ENCODE peak calls at places on chromosome 6, in seven cellular contexts. One of them, this sample, is unnamed.

GRCh38 chr6:125222531-125223455 is 69.2 kb downstream of the TPD52L1 start:
- DNase-seq in activated CD4-positive, alpha-beta T cell treated with anti-CD3 and anti-CD28 coated beads for 1 hour: no peak
- DNase-seq in fibroblast of mammary gland: no peak
- DNase-seq in sigmoid colon: no peak
- DNase-seq in iris pigment epithelial cell: no peak
- DNase-seq in small intestine: no peak
- DNase-seq in G401: no peak
- DNase-seq in this sample: no peak

GRCh38 chr6:56902551-56903464 is 52.1 kb upstream of the BEND6 start:
- DNase-seq in fibroblast of mammary gland: peak; percentile 85
- DNase-seq in small intestine: peak; percentile 22
- DNase-seq in sigmoid colon: no peak
- DNase-seq in G401: peak; percentile 81
- DNase-seq in activated CD4-positive, alpha-beta T cell treated with anti-CD3 and anti-CD28 coated beads for 1 hour: no peak
- DNase-seq in iris pigment epithelial cell: peak; percentile 66
- DNase-seq in this sample: peak; percentile 48

GRCh38 chr6:36977470-36977941 is 8.5 kb downstream of the MTCH1 start:
- DNase-seq in activated CD4-positive, alpha-beta T cell treated with anti-CD3 and anti-CD28 coated beads for 1 hour: no peak
- DNase-seq in small intestine: no peak
- DNase-seq in iris pigment epithelial cell: no peak
- DNase-seq in fibroblast of mammary gland: peak; percentile 42
- DNase-seq in sigmoid colon: no peak
- DNase-seq in G401: no peak
- DNase-seq in this sample: no peak

GRCh38 chr6:2221724-2222274 is 23.6 kb downstream of the GMDS start:
- DNase-seq in fibroblast of mammary gland: no peak
- DNase-seq in small intestine: no peak
- DNase-seq in G401: no peak
- DNase-seq in sigmoid colon: no peak
- DNase-seq in iris pigment epithelial cell: no peak
- DNase-seq in activated CD4-positive, alpha-beta T cell treated with anti-CD3 and anti-CD28 coated beads for 1 hour: no peak
- DNase-seq in this sample: peak; percentile 5

GRCh38 chr6:36227379-36228344 is 31.1 kb downstream of the BRPF3 start:
- DNase-seq in G401: peak; percentile 8
- DNase-seq in small intestine: peak; percentile 61
- DNase-seq in activated CD4-positive, alpha-beta T cell treated with anti-CD3 and anti-CD28 coated beads for 1 hour: no peak
- DNase-seq in fibroblast of mammary gland: no peak
- DNase-seq in iris pigment epithelial cell: no peak
- DNase-seq in sigmoid colon: peak; percentile 21
- DNase-seq in this sample: no peak

GRCh38 chr6:85637579-85637978 is 5.1 kb downstream of the SYNCRIP start:
- DNase-seq in G401: no peak
- DNase-seq in small intestine: no peak
- DNase-seq in iris pigment epithelial cell: no peak
- DNase-seq in sigmoid colon: no peak
- DNase-seq in activated CD4-positive, alpha-beta T cell treated with anti-CD3 and anti-CD28 coated beads for 1 hour: no peak
- DNase-seq in fibroblast of mammary gland: no peak
- DNase-seq in this sample: no peak

GRCh38 chr6:101706576-101706975 is 313.1 kb downstream of the GRIK2 start:
- DNase-seq in activated CD4-positive, alpha-beta T cell treated with anti-CD3 and anti-CD28 coated beads for 1 hour: no peak
- DNase-seq in sigmoid colon: no peak
- DNase-seq in G401: peak; percentile 80
- DNase-seq in fibroblast of mammary gland: no peak
- DNase-seq in iris pigment epithelial cell: no peak
- DNase-seq in small intestine: no peak
- DNase-seq in this sample: no peak

GRCh38 chr6:30500421-30501069 is 11.2 kb downstream of the HLA-E start:
- DNase-seq in small intestine: no peak
- DNase-seq in fibroblast of mammary gland: peak; percentile 48
- DNase-seq in activated CD4-positive, alpha-beta T cell treated with anti-CD3 and anti-CD28 coated beads for 1 hour: no peak
- DNase-seq in iris pigment epithelial cell: peak; percentile 61
- DNase-seq in sigmoid colon: no peak
- DNase-seq in G401: no peak
- DNase-seq in this sample: peak; percentile 67

GRCh38 chr6:40425192-40425919 is 161.8 kb downstream of the LRFN2 start:
- DNase-seq in G401: peak; percentile 94
- DNase-seq in activated CD4-positive, alpha-beta T cell treated with anti-CD3 and anti-CD28 coated beads for 1 hour: no peak
- DNase-seq in small intestine: no peak
- DNase-seq in fibroblast of mammary gland: no peak
- DNase-seq in iris pigment epithelial cell: no peak
- DNase-seq in sigmoid colon: no peak
- DNase-seq in this sample: no peak

GRCh38 chr6:169935348-169935718 is 183.9 kb downstream of the ERMARD start:
- DNase-seq in iris pigment epithelial cell: peak; percentile 4
- DNase-seq in fibroblast of mammary gland: no peak
- DNase-seq in small intestine: no peak
- DNase-seq in activated CD4-positive, alpha-beta T cell treated with anti-CD3 and anti-CD28 coated beads for 1 hour: no peak
- DNase-seq in G401: no peak
- DNase-seq in sigmoid colon: no peak
- DNase-seq in this sample: no peak

This sample was measured in SW 1271.